ENCODE peak calls at places on chromosomes 12 and 14, in seven cellular contexts. U is psoas muscle, G is right cardiac atrium, Z is iPS DF 6.9, N is heart right ventricle, S is adipocyte, T is cardiac muscle cell. A is an unnamed sample.
A peak's percentile ranks its signal among the peaks of the same experiment; 100 is the strongest.

GRCh38 chr14:32593290-32593942 is 264.3 kb downstream of the AKAP6 start:
- DNase-seq in U (no peak), S (peak; percentile 64), T (no peak), Z (no peak), G (no peak), N (no peak), A (no peak)

GRCh38 chr12:103855036-103855712 is 14.1 kb upstream of the NT5DC3 start:
- DNase-seq in Z (no peak), T (no peak), G (no peak), N (no peak), S (peak; percentile 31), U (no peak), A (no peak)

GRCh38 chr12:89960011-89960507 is 251.4 kb upstream of the ATP2B1 start:
- DNase-seq in T (no peak), G (no peak), S (no peak), N (no peak), U (no peak), Z (no peak), A (no peak)

GRCh38 chr14:68554231-68554630 is 238.6 kb downstream of the ZFP36L1 start:
- DNase-seq in N (no peak), Z (no peak), G (no peak), T (no peak), U (no peak), S (no peak), A (no peak)

GRCh38 chr12:127459687-127460086 is 807.3 kb upstream of the TMEM132C start:
- DNase-seq in G (no peak), T (no peak), N (no peak), S (no peak), U (no peak), Z (no peak), A (no peak)

GRCh38 chr12:109723311-109723791 is 9.7 kb downstream of the FAM222A start:
- DNase-seq in Z (no peak), T (no peak), N (peak; percentile 83), G (peak; percentile 85), U (peak; percentile 66), S (no peak), A (no peak)

GRCh38 chr12:62581288-62582064 is 114.8 kb downstream of the MON2 start:
- DNase-seq in Z (peak; percentile 13), S (peak; percentile 84), G (peak; percentile 55), T (peak; percentile 43), N (peak; percentile 31), U (no peak), A (no peak)

GRCh38 chr12:42090899-42091298 is 53.8 kb downstream of the GXYLT1 start:
- DNase-seq in S (peak; percentile 62), U (no peak), N (no peak), G (no peak), Z (no peak), T (no peak), A (no peak)

GRCh38 chr12:44930972-44931600 is 55.0 kb upstream of the NELL2 start:
- DNase-seq in S (peak; percentile 96), N (no peak), G (no peak), Z (no peak), T (peak; percentile 89), U (no peak), A (no peak)

GRCh38 chr12:81257952-81258551 is 180.2 kb downstream of the ACSS3 start:
- DNase-seq in Z (no peak), G (no peak), T (peak; percentile 32), U (no peak), N (no peak), S (peak; percentile 83), A (no peak)

GRCh38 chr12:128178551-128178950 is 88.4 kb upstream of the TMEM132C start:
- DNase-seq in G (no peak), Z (no peak), N (no peak), T (no peak), U (no peak), S (no peak), A (no peak)

GRCh38 chr12:24661657-24662096 is 287.2 kb downstream of the BCAT1 start:
- DNase-seq in S (peak; percentile 69), T (no peak), Z (no peak), N (peak; percentile 18), U (peak; percentile 39), G (peak; percentile 72), A (no peak)

GRCh38 chr12:47981496-47982260 is 18.3 kb downstream of the TMEM106C start:
- DNase-seq in T (no peak), U (no peak), Z (no peak), N (no peak), G (no peak), S (no peak), A (no peak)

GRCh38 chr12:47983541-47984115 is 20.2 kb downstream of the TMEM106C start:
- DNase-seq in T (no peak), S (no peak), G (no peak), U (no peak), Z (no peak), N (no peak), A (no peak)

GRCh38 chr12:47984331-47984801 is 19.9 kb downstream of the COL2A1 start:
- DNase-seq in N (no peak), G (no peak), S (no peak), T (no peak), Z (no peak), U (no peak), A (no peak)

GRCh38 chr12:47982311-47982710 is 18.9 kb downstream of the TMEM106C start:
- DNase-seq in U (no peak), N (no peak), S (no peak), Z (no peak), G (no peak), T (no peak), A (no peak)

DNA sequence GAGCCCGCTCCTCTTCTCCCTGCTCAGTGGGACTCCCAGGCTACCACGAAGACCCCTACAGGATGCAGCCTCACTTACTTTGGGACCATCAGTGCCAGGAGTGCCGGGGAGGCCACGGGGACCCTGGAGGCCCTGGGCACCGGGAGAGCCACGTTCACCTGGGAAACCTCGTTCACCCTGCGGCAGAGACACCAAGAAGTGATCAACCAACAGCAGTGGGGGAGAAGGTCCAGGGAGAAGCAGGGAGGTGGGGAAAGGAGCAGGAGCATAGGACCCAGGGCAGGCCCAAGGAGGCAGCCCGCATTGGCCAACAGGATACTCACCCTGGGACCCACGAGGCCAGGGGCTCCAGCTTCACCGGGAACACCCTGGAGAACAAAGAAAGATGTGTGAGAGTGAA is 19.4 kb downstream of the TMEM106C start:
- DNase-seq in G (no peak), T (no peak), U (no peak), Z (no peak), S (no peak), N (no peak), A (no peak)
- H3K4me1 ChIP-seq in G (peaks cover 1% of the 10 kb centered on the region), T (no peaks in the 10 kb centered on the region), U (peaks cover 3% of the 10 kb centered on the region), Z (no peaks in the 10 kb centered on the region), S (no peaks in the 10 kb centered on the region), N (no peaks in the 10 kb centered on the region), A (no peaks in the 10 kb centered on the region)

GRCh38 chr12:111427417-111428074 is 21.8 kb downstream of the SH2B3 start:
- DNase-seq in N (no peak), T (no peak), U (no peak), S (no peak), Z (no peak), G (peak; percentile 51), A (no peak)

GRCh38 chr12:111426341-111427185 is 20.8 kb downstream of the SH2B3 start:
- DNase-seq in Z (no peak), G (peak; percentile 28), S (peak; percentile 26), N (no peak), U (no peak), T (no peak), A (no peak)

GRCh38 chr12:111429760-111430417 is 24.2 kb downstream of the SH2B3 start:
- DNase-seq in N (no peak), U (no peak), G (peak; percentile 58), S (no peak), Z (no peak), T (no peak), A (no peak)

GRCh38 chr12:111428728-111429175 is 23.0 kb downstream of the SH2B3 start:
- DNase-seq in T (no peak), N (peak; percentile 74), S (no peak), U (no peak), G (peak; percentile 87), Z (no peak), A (no peak)

DNA sequence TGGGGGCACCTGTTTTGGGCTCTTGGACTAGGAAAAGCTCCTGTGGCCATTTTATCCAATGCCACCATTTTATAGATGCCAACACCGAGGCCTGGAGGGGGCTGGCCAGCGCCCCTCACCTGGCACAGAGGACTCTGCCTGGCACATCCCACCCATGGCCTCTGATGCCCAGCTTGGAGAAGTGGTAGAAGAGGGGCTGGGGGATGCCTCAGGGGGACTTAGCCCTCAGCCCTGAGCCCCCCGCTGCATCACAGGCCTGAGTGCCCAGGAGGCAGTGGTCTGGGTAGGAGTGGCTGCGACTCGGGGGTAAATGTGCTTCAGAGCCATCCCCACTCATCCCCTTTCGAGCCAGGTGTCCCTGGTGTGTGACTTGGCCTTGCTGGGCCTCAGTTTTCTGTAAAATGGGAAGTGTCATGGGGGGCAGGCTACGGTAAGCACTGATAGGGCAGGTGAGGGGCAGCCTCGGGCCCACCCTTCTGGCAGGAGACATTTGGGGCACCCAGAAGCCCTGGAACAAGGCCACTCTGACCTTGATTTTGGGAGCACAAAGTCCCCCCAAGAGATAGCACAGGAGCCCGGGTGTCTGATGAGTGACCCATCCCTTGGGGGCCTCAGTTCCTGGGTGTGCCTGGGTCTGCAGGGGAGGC is 22.5 kb downstream of the SH2B3 start:
- DNase-seq in N (no peak), T (no peak), S (no peak), G (peak; percentile 42), U (no peak), Z (no peak), A (no peak)
- H3K4me3 ChIP-seq in N (no peak overlapping the region), T (no peak overlapping the region), S (no peak overlapping the region), G (no peak overlapping the region), U (no peak overlapping the region), Z (no peak overlapping the region), A (no peak overlapping the region)

DNA sequence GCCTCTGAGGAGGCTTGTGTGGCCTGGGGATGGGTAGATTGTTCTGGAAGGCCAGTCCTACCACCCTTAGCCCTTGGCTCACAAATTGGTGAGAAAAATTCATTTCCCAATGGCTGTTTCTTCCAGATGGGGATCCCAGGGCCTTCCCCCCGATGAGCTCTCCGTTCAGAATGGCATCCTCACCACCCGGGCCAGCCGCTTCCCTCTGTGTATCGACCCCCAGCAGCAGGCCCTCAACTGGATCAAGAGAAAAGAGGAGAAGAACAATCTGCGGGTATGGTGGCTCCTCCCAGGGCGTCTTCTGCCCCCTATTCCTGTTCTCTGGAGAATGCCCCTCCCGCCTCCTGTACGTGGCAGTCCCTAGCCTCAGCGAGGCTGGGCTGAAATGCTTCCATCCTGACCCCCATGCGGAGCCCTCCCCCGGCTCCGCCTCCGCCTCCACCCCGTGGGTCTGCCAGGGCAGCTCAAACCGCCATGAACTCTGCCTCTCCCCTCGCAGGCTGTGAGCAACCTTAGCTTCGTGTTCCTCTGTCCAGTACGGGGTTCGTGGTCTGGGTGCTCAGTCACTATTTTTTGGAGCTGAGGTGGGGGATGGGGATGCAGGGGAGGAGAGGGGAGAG is 57.8 kb downstream of the CCDC92 start:
- DNase-seq in U (no peak), G (no peak), N (no peak), S (no peak), T (no peak), Z (no peak), A (no peak)
- H3K27me3 ChIP-seq in U (peaks cover 18% of the 10 kb centered on the region), G (no peaks in the 10 kb centered on the region), N (peaks cover 27% of the 10 kb centered on the region), S (peaks cover 24% of the 10 kb centered on the region), T (no peaks in the 10 kb centered on the region), Z (no peaks in the 10 kb centered on the region), A (no peaks in the 10 kb centered on the region)

DNA sequence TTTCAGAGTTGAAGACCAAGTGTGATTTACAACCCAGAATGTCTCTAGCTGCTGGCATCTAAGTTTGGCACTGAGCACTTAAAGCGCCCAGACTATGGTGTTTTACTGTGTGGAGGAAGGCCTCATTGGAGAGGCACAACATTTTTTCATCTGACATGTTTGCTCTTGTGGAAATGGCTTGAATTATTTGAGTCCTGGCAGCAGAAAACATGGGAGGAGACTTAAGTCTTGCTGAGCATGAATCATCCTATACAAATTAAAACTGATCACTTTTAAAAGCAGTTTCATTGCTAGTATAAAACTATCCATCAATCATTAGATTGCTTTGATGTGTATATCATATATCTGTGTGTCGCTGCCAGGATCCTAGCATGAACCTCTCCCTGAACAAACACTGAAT is 85.9 kb upstream of the REP15 start:
- DNase-seq in S (peak; percentile 59), T (no peak), U (no peak), G (no peak), Z (no peak), N (no peak), A (no peak)
- H3K4me1 ChIP-seq in S (peaks cover 37% of the 10 kb centered on the region), T (peaks cover 5% of the 10 kb centered on the region), U (peaks cover 13% of the 10 kb centered on the region), G (peaks cover 5% of the 10 kb centered on the region), Z (no peaks in the 10 kb centered on the region), N (peaks cover 3% of the 10 kb centered on the region), A (no peaks in the 10 kb centered on the region)

A was measured in BE2C.